ENCODE peak calls at places on chromosomes 2 and 18, in five cellular contexts. L is progenitor cell of endocrine pancreas, I is colonic mucosa, T is GM12865, D is AG04449. R is an unnamed sample.

GRCh38 chr18:10453885-10454772 is at the start of gene APCDD1:
- DNase-seq in D (no peak), I (peak), L (peak), T (no peak), R (no peak)

GRCh38 chr2:151183072-151183580 is 78.5 kb downstream of the RBM43 start:
- DNase-seq in D (no peak), I (no peak), T (no peak), L (no peak), R (no peak)

GRCh38 chr2:226495466-226496161 is 304.0 kb downstream of the IRS1 start:
- DNase-seq in I (no peak), L (no peak), D (no peak), T (no peak), R (no peak)

GRCh38 chr18:55320399-55321255 is 267.4 kb downstream of the TCF4 start:
- DNase-seq in I (no peak), D (no peak), T (peak), L (no peak), R (no peak)

GRCh38 chr2:121205321-121205942 is 79.6 kb downstream of the TFCP2L1 start:
- DNase-seq in I (no peak), L (no peak), D (no peak), T (no peak), R (no peak)

GRCh38 chr2:34102359-34102758 is 503.3 kb upstream of the FAM98A start:
- DNase-seq in L (no peak), T (no peak), D (no peak), I (no peak), R (no peak)

GRCh38 chr2:50491541-50492114 is 540.3 kb downstream of the NRXN1 start:
- DNase-seq in D (peak), T (peak), L (no peak), I (no peak), R (no peak)

GRCh38 chr18:63213936-63214671 is 105.5 kb downstream of the BCL2 start:
- DNase-seq in I (no peak), T (no peak), L (no peak), D (no peak), R (no peak)

GRCh38 chr2:10448646-10449480 is 736 bp upstream of the ODC1 start:
- DNase-seq in T (peak), L (peak), I (peak), D (no peak), R (peak)

GRCh38 chr2:72961853-72962468 is 44.6 kb downstream of the EMX1 start:
- DNase-seq in T (no peak), D (no peak), L (no peak), I (no peak), R (no peak)

GRCh38 chr2:57218206-57218605 is 828.4 kb upstream of the VRK2 start:
- DNase-seq in I (no peak), L (no peak), D (no peak), T (no peak), R (no peak)

GRCh38 chr2:178836807-178837206 is 29.6 kb upstream of the TTN start:
- DNase-seq in I (no peak), D (no peak), T (no peak), L (no peak), R (no peak)

GRCh38 chr2:29361255-29361654 is 246.0 kb downstream of the CLIP4 start:
- DNase-seq in I (no peak), L (no peak), D (no peak), T (no peak), R (no peak)

GRCh38 chr2:62895632-62896009 is 155.0 kb upstream of the OTX1 start:
- DNase-seq in I (no peak), L (no peak), T (no peak), D (no peak), R (no peak)

GRCh38 chr2:38214209-38214717 is 138.3 kb upstream of the CYP1B1 start:
- DNase-seq in I (no peak), D (no peak), T (peak), L (no peak), R (no peak)

DNA sequence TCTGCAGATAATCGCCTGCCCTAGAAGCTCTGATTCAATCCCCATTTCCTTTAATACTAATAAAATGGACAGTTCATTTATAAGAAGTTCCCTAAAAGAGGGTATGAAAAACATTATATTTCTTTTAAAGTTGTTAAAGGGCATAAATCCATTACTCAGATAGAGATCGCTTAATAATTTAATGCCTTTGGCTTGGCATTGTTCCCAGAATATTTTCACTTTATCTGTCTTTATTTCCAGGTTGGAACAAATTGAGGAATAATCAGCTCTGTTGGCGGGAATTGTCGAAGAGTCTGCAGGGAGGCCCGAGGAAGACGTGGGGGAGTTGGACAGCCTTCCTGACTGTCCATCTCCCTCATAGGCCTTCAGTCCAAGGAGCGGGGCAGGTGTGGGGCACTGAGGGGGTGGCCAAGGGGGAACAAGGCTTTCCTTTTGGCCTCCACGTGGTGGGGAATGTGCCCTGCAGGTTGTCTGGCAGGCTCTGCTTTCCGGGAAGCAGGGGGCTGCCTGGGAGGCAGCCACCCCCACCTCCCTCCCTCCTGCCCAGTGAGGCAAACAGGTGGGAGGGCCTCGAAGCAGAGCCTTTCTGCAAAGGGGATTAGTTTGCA is 179.6 kb downstream of the ZBTB7C start:
- DNase-seq in L (no peak), I (no peak), D (no peak), T (no peak), R (no peak)
- TF ChIP-seq CTCF in L (no peak), I (no peak), D (no peak), T (no peak), R (no peak)

GRCh38 chr2:70641263-70641784 is 87.7 kb upstream of the TGFA start:
- DNase-seq in T (no peak), I (no peak), L (no peak), D (no peak), R (peak)

GRCh38 chr2:70639841-70640448 is 86.3 kb upstream of the TGFA start:
- DNase-seq in I (no peak), T (no peak), D (no peak), L (no peak), R (peak)

GRCh38 chr2:70645733-70646420 is 92.3 kb upstream of the TGFA start:
- DNase-seq in T (peak), L (no peak), I (peak), D (no peak), R (no peak)

GRCh38 chr2:70646429-70646828 is 92.8 kb upstream of the TGFA start:
- DNase-seq in I (peak), T (no peak), L (no peak), D (no peak), R (peak)

GRCh38 chr2:70643715-70644114 is 90.1 kb upstream of the TGFA start:
- DNase-seq in T (peak), L (no peak), I (peak), D (no peak), R (no peak)
- TF ChIP-seq CTCF in T (peak), L (peak), I (peak), D (no peak), R (no peak)

DNA sequence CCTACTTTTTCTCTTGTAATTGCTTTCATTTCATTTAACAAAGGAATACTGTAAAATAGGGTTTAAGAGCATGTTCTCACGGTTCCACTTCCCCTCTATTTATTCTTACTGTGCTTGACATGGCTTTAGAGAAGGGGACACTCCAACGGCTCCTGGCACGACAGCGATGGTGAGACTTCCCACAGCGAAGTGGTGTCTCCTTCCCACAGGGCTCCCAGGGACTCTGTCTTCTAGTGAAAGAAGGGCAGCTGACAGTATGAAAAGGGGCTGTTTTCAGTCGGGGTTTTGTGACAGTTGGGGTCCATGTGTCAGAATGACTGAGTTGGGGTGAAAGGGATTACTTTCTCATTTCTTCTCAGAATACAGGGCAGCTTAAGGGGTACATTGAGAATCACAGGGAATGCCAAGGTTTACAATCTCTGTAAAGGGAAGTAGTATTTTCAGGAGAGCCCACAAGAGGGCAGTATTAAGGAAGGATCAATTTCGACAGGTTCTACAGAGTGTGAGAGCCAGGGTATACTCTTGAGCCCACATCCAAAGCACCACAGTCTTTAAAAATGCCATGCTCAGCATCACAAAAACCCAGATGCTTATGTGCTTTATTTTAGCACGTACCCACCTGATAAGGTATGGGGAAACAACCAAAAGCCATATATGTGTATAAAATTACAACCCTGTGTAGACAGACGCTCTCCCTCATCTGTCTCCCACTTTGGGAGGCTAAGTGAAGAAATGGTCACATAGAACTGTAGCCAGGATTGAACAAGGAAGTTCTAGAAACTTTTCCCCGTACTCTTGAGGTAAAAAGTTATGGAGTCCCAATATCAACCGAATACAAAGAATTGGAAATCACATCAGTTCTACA is 31.3 kb upstream of the RAPGEF4 start:
- DNase-seq in L (no peak), I (no peak), D (no peak), T (peak), R (no peak)
- TF ChIP-seq CTCF in L (peak), I (peak), D (peak), T (peak), R (peak)

GRCh38 chr2:11647834-11648600 is 22.0 kb downstream of the NTSR2 start:
- DNase-seq in I (no peak), D (no peak), T (no peak), L (no peak), R (no peak)
- TF ChIP-seq CTCF in I (no peak), D (peak), T (no peak), L (peak), R (peak)

R was measured in osteocyte.